ENCODE peak calls at places on chromosome 15, in eight cellular contexts. K, U, Z, M, S, F, E and C are unnamed samples. For H3K9me3, the result is how much of the 10 kb centered on the place peaks cover.

GRCh38 chr15:31457631-31458526 is 131.2 kb downstream of the KLF13 start:
- DNase-seq in K (peak), U (no peak), Z (peak), M (no peak), S (no peak), F (no peak), E (no peak), C (no peak)

GRCh38 chr15:29959384-29960137 is 123.2 kb upstream of the GOLGA8J start:
- DNase-seq in K (no peak), U (no peak), Z (no peak), M (no peak), S (no peak), F (no peak), E (no peak), C (no peak)

GRCh38 chr15:58248504-58248842 is 110.3 kb downstream of the AQP9 start:
- DNase-seq in K (no peak), U (no peak), Z (no peak), M (no peak), S (no peak), F (no peak), E (no peak), C (no peak)

GRCh38 chr15:63918901-63919348 is 85.2 kb upstream of the HERC1 start:
- DNase-seq in K (no peak), U (no peak), Z (no peak), M (no peak), S (no peak), F (no peak), E (no peak), C (no peak)

GRCh38 chr15:48190932-48191573 is 412 bp upstream of the CTXN2 start:
- DNase-seq in K (peak), U (peak), Z (peak), M (peak), S (peak), F (no peak), E (peak), C (peak)

GRCh38 chr15:101068523-101068960 is 149.4 kb downstream of the LRRK1 start:
- DNase-seq in K (peak), U (no peak), Z (no peak), M (no peak), S (no peak), F (no peak), E (no peak), C (no peak)

GRCh38 chr15:81293728-81294500 is 30.0 kb downstream of the STARD5 start:
- DNase-seq in K (peak), U (no peak), Z (no peak), M (no peak), S (no peak), F (peak), E (no peak), C (peak)

GRCh38 chr15:72237286-72238224 is 6.6 kb upstream of the PKM start:
- DNase-seq in K (peak), U (peak), Z (peak), M (peak), S (no peak), F (peak), E (no peak), C (peak)

GRCh38 chr15:52417501-52417900 is 111.2 kb downstream of the MYO5A start:
- DNase-seq in K (no peak), U (no peak), Z (peak), M (no peak), S (no peak), F (no peak), E (no peak), C (no peak)

GRCh38 chr15:90221251-90221900 is 12.4 kb downstream of the CIB1 start:
- DNase-seq in K (peak), U (peak), Z (peak), M (peak), S (peak), F (no peak), E (peak), C (peak)

GRCh38 chr15:36430280-36430679 is 149.1 kb upstream of the CDIN1 start:
- DNase-seq in K (no peak), U (no peak), Z (no peak), M (no peak), S (no peak), F (no peak), E (no peak), C (no peak)

GRCh38 chr15:85927936-85928537 is 133.3 kb upstream of the KLHL25 start:
- DNase-seq in K (no peak), U (no peak), Z (no peak), M (no peak), S (no peak), F (no peak), E (no peak), C (no peak)

GRCh38 chr15:83323296-83323711 is 38.8 kb upstream of the BNC1 start:
- DNase-seq in K (no peak), U (no peak), Z (peak), M (no peak), S (no peak), F (no peak), E (no peak), C (peak)

GRCh38 chr15:35757790-35758189 is 211.8 kb upstream of the DPH6 start:
- DNase-seq in K (no peak), U (no peak), Z (no peak), M (no peak), S (no peak), F (no peak), E (no peak), C (no peak)

GRCh38 chr15:95994418-95994817 is 336.1 kb upstream of the NR2F2 start:
- DNase-seq in K (no peak), U (peak), Z (peak), M (no peak), S (no peak), F (no peak), E (no peak), C (no peak)

GRCh38 chr15:71414778-71415177 is 299.5 kb downstream of the THSD4 start:
- DNase-seq in K (no peak), U (no peak), Z (peak), M (no peak), S (no peak), F (no peak), E (no peak), C (no peak)

GRCh38 chr15:29021901-29022300 is 136.1 kb downstream of the APBA2 start:
- DNase-seq in K (no peak), U (no peak), Z (no peak), M (no peak), S (no peak), F (no peak), E (no peak), C (no peak)

GRCh38 chr15:69976366-69976994 is 121.2 kb downstream of the TLE3 start:
- DNase-seq in K (no peak), U (peak), Z (peak), M (no peak), S (no peak), F (no peak), E (peak), C (no peak)

DNA sequence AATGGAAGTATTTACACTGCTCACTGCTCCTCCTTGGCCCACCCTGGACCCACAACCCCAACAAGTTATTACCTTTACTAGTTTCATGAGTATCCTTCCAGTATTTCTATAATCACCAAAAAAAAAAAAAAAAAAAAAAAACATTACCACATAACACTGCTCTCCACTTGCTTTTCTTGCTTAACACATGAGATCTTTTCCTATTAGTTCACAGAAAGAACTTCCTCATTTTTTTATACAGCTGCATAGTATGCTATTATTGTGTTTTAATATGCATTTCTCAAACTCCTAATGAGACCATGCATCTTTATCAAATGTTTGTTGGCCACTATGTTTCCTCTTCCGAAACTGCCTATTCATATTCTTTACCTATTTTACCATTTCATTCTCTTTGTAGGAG is 14.6 kb downstream of the GABPB1 start:
- DNase-seq in K (no peak), U (no peak), Z (no peak), M (no peak), S (no peak), F (no peak), E (no peak), C (no peak)
- H3K9me3 ChIP-seq in K (under half), U (under half), Z (under half), M (under half), S (under half), F (under half), E (under half), C (under half)

DNA sequence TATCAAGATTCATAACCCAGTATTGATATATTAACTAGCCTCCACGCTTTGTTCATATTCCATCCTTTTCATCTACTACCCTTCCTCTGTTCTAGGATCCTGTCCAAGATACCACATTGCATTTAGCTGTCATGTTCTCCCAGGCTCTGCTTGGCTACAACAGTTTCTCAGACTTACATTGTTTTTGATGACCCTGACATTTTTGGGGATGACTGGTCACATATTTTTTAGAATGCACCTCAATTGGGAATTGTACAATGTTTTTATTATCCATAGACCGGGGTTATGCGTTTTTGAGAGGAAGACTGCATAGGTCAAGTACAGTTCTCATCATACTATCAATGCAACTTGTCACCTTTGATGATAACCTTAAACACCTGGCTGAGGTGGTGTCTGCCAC is 421.2 kb downstream of the GABRG3 start:
- DNase-seq in K (no peak), U (no peak), Z (no peak), M (no peak), S (no peak), F (no peak), E (no peak), C (no peak)
- H3K9me3 ChIP-seq in K (under half), U (under half), Z (under half), M (under half), S (under half), F (under half), E (under half), C (under half)

GRCh38 chr15:20644026-20644425 is 102.4 kb upstream of the GOLGA6L6 start:
- DNase-seq in K (no peak), U (no peak), Z (no peak), M (no peak), S (no peak), F (no peak), E (no peak), C (no peak)

GRCh38 chr15:20646529-20647142 is 105.0 kb upstream of the GOLGA6L6 start:
- DNase-seq in K (no peak), U (no peak), Z (no peak), M (no peak), S (no peak), F (no peak), E (no peak), C (no peak)

GRCh38 chr15:20643024-20643770 is 101.6 kb upstream of the GOLGA6L6 start:
- DNase-seq in K (no peak), U (no peak), Z (no peak), M (no peak), S (no peak), F (no peak), E (no peak), C (no peak)

GRCh38 chr15:20644896-20645295 is 103.3 kb upstream of the GOLGA6L6 start:
- DNase-seq in K (no peak), U (no peak), Z (no peak), M (no peak), S (no peak), F (no peak), E (no peak), C (no peak)

DNA sequence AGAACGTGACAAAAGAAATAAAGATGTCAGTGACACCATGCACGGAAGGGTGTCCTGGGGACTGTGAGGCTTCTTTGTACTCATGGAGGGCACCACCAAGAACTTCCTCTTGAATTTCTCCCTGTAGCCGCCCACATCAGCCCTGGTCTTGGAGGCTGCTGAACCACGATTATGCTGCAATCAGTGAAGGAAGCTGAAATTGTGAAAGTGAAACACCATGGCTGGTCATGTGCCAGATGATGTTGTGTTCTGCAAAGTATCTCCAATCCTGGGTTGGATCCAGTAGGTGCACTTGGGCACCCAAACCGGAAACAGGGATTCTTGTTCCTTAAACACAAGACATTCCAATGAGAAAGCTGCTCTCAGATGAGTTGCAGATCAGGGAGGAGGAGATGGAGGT is 104.4 kb upstream of the GOLGA6L6 start:
- DNase-seq in K (peak), U (no peak), Z (no peak), M (no peak), S (no peak), F (no peak), E (no peak), C (peak)
- H3K9me3 ChIP-seq in K (under half), U (under half), Z (under half), M (under half), S (under half), F (under half), E (under half), C (under half)

GRCh38 chr15:25176616-25176923 is 221.8 kb downstream of the SNRPN start:
- DNase-seq in K (peak), U (no peak), Z (no peak), M (peak), S (peak), F (no peak), E (no peak), C (no peak)
- H3K9me3 ChIP-seq in K (under half), U (under half), Z (under half), M (under half), S (under half), F (under half), E (under half), C (under half)

GRCh38 chr15:60125334-60125733 is 121.2 kb downstream of the FOXB1 start:
- DNase-seq in K (no peak), U (no peak), Z (no peak), M (no peak), S (no peak), F (no peak), E (no peak), C (no peak)
- H3K9me3 ChIP-seq in K (under half), U (under half), Z (under half), M (under half), S (under half), F (under half), E (under half), C (under half)

DNA sequence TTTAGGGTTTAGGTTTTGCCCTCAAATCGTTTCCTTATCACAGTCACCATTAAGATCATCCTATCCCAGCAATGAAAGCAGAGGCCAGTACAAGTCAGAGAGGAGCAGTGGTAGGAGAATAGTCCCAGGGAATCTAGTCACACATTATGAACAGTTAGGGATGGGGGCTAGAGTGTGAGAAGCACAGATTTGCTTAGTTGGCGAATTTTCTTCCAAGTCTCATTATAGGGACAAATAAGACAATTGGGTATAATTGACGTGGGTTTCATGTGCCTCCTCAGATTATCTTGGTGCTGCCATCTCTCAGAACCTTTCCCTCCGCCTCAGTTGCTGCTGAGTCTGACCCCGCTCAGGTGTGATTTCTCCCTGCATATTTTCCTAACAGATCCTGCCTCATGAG is 407.1 kb downstream of the SQOR start:
- DNase-seq in K (no peak), U (no peak), Z (no peak), M (no peak), S (no peak), F (no peak), E (no peak), C (no peak)
- H3K9me3 ChIP-seq in K (under half), U (under half), Z (under half), M (under half), S (under half), F (under half), E (under half), C (under half)